ENCODE peak calls at places on chromosomes 4 and X, in five cellular contexts. C, G, S, M and Z are unnamed samples.

GRCh38 chr4:110639207-110640092 is 16.6 kb upstream of the PITX2 start:
- DNase-seq in C (no peak), G (no peak), S (no peak), M (no peak), Z (no peak)

GRCh38 chr4:38925492-38926418 is 58.1 kb downstream of the FAM114A1 start:
- DNase-seq in C (no peak), G (no peak), S (no peak), M (no peak), Z (no peak)

GRCh38 chrX:135112096-135112729 is 8.1 kb downstream of the ETDB start:
- DNase-seq in C (peak; percentile 43), G (no peak), S (peak; percentile 4), M (peak; percentile 46), Z (no peak)

GRCh38 chr4:101791189-101791572 is 651 bp downstream of the BANK1 start:
- DNase-seq in C (no peak), G (no peak), S (no peak), M (peak; percentile 25), Z (no peak)

GRCh38 chr4:183147191-183147590 is 48.1 kb downstream of the WWC2 start:
- DNase-seq in C (no peak), G (no peak), S (peak; percentile 21), M (no peak), Z (no peak)

GRCh38 chr4:3286335-3287175 is 6.3 kb upstream of the RGS12 start:
- DNase-seq in C (no peak), G (no peak), S (no peak), M (no peak), Z (no peak)

GRCh38 chrX:14209034-14209433 is 179.3 kb upstream of the GEMIN8 start:
- DNase-seq in C (no peak), G (no peak), S (no peak), M (no peak), Z (no peak)

GRCh38 chrX:107496786-107497185 is 47.3 kb downstream of the FRMPD3 start:
- DNase-seq in C (no peak), G (no peak), S (no peak), M (no peak), Z (no peak)

GRCh38 chr4:174475528-174475927 is 46.8 kb downstream of the HPGD start:
- DNase-seq in C (no peak), G (no peak), S (no peak), M (no peak), Z (no peak)

GRCh38 chr4:1409079-1409805 is 3.0 kb upstream of the NKX1-1 start:
- DNase-seq in C (no peak), G (no peak), S (no peak), M (no peak), Z (no peak)

GRCh38 chrX:85111347-85111746 is 107.7 kb downstream of the APOOL start:
- DNase-seq in C (no peak), G (no peak), S (no peak), M (peak; percentile 2), Z (no peak)

GRCh38 chr4:61984260-61984909 is 784.3 kb downstream of the ADGRL3 start:
- DNase-seq in C (no peak), G (no peak), S (no peak), M (peak; percentile 3), Z (no peak)

GRCh38 chr4:83019794-83020497 is 9.3 kb upstream of the LIN54 start:
- DNase-seq in C (no peak), G (no peak), S (no peak), M (no peak), Z (no peak)

GRCh38 chrX:12971282-12972003 is 3.5 kb upstream of the TMSB4X start:
- DNase-seq in C (peak; percentile 74), G (peak; percentile 25), S (no peak), M (no peak), Z (peak; percentile 51)

GRCh38 chr4:159142254-159142653 is 39.4 kb downstream of the RAPGEF2 start:
- DNase-seq in C (no peak), G (peak; percentile 25), S (peak; percentile 58), M (no peak), Z (no peak)

GRCh38 chr4:90127706-90128345 is 632 bp downstream of the CCSER1 start:
- DNase-seq in C (no peak), G (no peak), S (peak; percentile 18), M (peak; percentile 32), Z (no peak)

GRCh38 chrX:26511621-26512363 is 295.8 kb downstream of the MAGEB5 start:
- DNase-seq in C (no peak), G (no peak), S (no peak), M (no peak), Z (no peak)

GRCh38 chr4:138736362-138736761 is 279.2 kb upstream of the NOCT start:
- DNase-seq in C (no peak), G (no peak), S (peak; percentile 46), M (no peak), Z (no peak)

GRCh38 chr4:15232725-15233597 is 194.9 kb upstream of the C1QTNF7 start:
- DNase-seq in C (no peak), G (no peak), S (peak; percentile 87), M (no peak), Z (no peak)

GRCh38 chrX:115402299-115402698 is 112.8 kb downstream of the LUZP4 start:
- DNase-seq in C (no peak), G (no peak), S (no peak), M (peak; percentile 38), Z (no peak)

DNA sequence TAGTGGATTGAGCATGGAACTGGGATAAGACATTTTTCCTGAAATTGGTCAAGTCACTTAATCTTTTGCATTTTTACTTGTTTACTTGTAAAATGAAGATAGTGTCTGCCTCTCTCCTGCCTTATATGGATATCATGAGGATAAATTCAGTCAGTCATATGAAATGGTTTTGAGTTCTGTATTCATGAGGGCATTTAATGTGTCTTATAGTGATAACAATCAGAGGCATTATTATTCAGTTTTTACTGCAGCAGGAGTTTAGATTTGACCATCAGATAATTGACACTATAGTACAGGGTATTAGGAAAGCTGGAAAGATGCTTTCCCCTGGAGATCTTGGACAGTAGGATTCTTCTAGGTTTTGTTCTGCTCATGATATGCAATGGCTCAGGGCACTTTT is 26.0 kb downstream of the NPNT start:
- DNase-seq in C (no peak), G (no peak), S (no peak), M (no peak), Z (no peak)
- H3K4me1 ChIP-seq in C (no peaks in the 10 kb centered on the region), G (no peaks in the 10 kb centered on the region), S (no peaks in the 10 kb centered on the region), M (no peaks in the 10 kb centered on the region), Z (no peaks in the 10 kb centered on the region)

GRCh38 chrX:130826249-130826648 is 76.8 kb downstream of the ENOX2 start:
- DNase-seq in C (no peak), G (no peak), S (no peak), M (no peak), Z (no peak)
- H3K27me3 ChIP-seq in C (no peaks in the 10 kb centered on the region), G (no peaks in the 10 kb centered on the region), S (no peaks in the 10 kb centered on the region), M (no peaks in the 10 kb centered on the region), Z (no peaks in the 10 kb centered on the region)

GRCh38 chrX:154733072-154733425 is 17.8 kb downstream of the GAB3 start:
- DNase-seq in C (no peak), G (no peak), S (no peak), M (no peak), Z (no peak)
- H3K4me1 ChIP-seq in C (peaks cover 94% of the 10 kb centered on the region), G (peaks cover 70% of the 10 kb centered on the region), S (peaks cover 30% of the 10 kb centered on the region), M (no peaks in the 10 kb centered on the region), Z (peaks cover 92% of the 10 kb centered on the region)

GRCh38 chrX:11419102-11419501 is 125.9 kb downstream of the AMELX start:
- DNase-seq in C (no peak), G (no peak), S (no peak), M (no peak), Z (no peak)
- H3K27me3 ChIP-seq in C (no peaks in the 10 kb centered on the region), G (no peaks in the 10 kb centered on the region), S (no peaks in the 10 kb centered on the region), M (no peaks in the 10 kb centered on the region), Z (no peaks in the 10 kb centered on the region)

GRCh38 chr4:7647932-7648812 is 213.4 kb upstream of the PSAPL1 start:
- DNase-seq in C (no peak), G (peak; percentile 18), S (peak; percentile 68), M (no peak), Z (no peak)
- H3K4me1 ChIP-seq in C (no peaks in the 10 kb centered on the region), G (no peaks in the 10 kb centered on the region), S (peaks cover 22% of the 10 kb centered on the region), M (peaks cover 11% of the 10 kb centered on the region), Z (peaks cover 35% of the 10 kb centered on the region)

GRCh38 chr4:41866799-41867677 is 68.2 kb upstream of the TMEM33 start:
- DNase-seq in C (no peak), G (no peak), S (no peak), M (no peak), Z (no peak)

GRCh38 chr4:41865981-41866798 is 69.0 kb upstream of the TMEM33 start:
- DNase-seq in C (no peak), G (no peak), S (no peak), M (no peak), Z (no peak)

DNA sequence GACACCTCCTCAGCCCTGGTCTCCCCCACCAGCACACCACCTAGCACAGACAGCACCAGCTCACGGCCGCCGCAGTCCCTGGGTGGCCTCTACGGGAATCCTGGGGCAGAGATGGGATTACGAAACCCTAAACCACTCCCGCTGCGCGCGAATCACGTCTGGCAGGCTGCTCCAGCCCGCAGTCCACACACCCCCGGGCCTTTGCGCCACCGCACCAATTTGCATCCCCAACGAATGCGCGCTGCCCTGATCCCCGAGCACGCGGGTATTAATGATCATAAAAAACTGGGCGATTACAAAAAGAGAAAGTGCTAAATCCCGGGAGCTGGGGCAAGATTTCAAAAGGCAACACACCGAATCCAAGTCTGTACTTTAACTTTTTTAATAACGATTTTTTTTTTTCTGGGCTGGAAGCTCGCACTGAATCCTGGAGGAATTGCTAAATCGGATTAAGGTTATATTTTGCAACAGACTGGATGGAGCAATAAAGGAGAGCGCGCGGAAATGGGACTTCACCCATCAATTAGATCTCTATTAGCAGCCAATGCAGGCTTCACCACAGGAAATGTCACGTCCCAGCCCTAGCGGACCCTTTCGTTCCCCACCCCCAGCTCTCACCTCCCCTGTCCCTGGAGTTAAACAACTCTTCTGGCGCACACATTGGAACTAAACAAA is 69.8 kb upstream of the TMEM33 start:
- DNase-seq in C (no peak), G (no peak), S (no peak), M (no peak), Z (no peak)
- H3K27me3 ChIP-seq in C (peaks cover 7% of the 10 kb centered on the region), G (peaks cover 70% of the 10 kb centered on the region), S (peaks cover 41% of the 10 kb centered on the region), M (no peaks in the 10 kb centered on the region), Z (peaks cover 22% of the 10 kb centered on the region)

GRCh38 chrX:119156241-119156640 is 28.6 kb upstream of the KIAA1210 start:
- DNase-seq in C (no peak), G (no peak), S (no peak), M (no peak), Z (no peak)
- H3K4me1 ChIP-seq in C (no peaks in the 10 kb centered on the region), G (no peaks in the 10 kb centered on the region), S (no peaks in the 10 kb centered on the region), M (no peaks in the 10 kb centered on the region), Z (no peaks in the 10 kb centered on the region)

GRCh38 chr4:142112451-142112850 is 476.1 kb downstream of the IL15 start:
- DNase-seq in C (no peak), G (no peak), S (peak; percentile 41), M (no peak), Z (no peak)
- H3K27me3 ChIP-seq in C (no peaks in the 10 kb centered on the region), G (no peaks in the 10 kb centered on the region), S (no peaks in the 10 kb centered on the region), M (no peaks in the 10 kb centered on the region), Z (no peaks in the 10 kb centered on the region)